ENCODE peak calls at places on chromosomes 12 and 14, in eight cellular contexts. X, L, K, V, F, H, I and W are unnamed samples.

GRCh38 chr12:128848371-128848770 is 4.9 kb upstream of the GLT1D1 start:
- DNase-seq in H (no peak), X (no peak), L (no peak), I (no peak), K (no peak), V (no peak), F (no peak), W (no peak)

GRCh38 chr12:7872565-7873304 is at the start of gene SLC2A14:
- DNase-seq in X (no peak), V (no peak), H (no peak), F (no peak), K (no peak), I (peak), L (peak), W (no peak)

GRCh38 chr12:67827820-67828383 is 161.3 kb upstream of the IFNG-AS1 start:
- DNase-seq in K (peak), F (no peak), L (peak), I (no peak), X (peak), H (peak), V (peak), W (peak)

GRCh38 chr14:63512861-63513260 is 30.3 kb downstream of the PPP2R5E start:
- DNase-seq in X (no peak), V (no peak), H (no peak), F (no peak), L (no peak), I (no peak), K (peak), W (no peak)

GRCh38 chr14:47826809-47827208 is 151.4 kb upstream of the MDGA2 start:
- DNase-seq in I (no peak), L (no peak), X (no peak), K (no peak), F (no peak), V (no peak), H (no peak), W (no peak)

GRCh38 chr12:115149279-115149678 is 465.3 kb upstream of the TBX3 start:
- DNase-seq in F (no peak), H (no peak), I (no peak), X (no peak), V (no peak), K (peak), L (no peak), W (no peak)

GRCh38 chr14:104865069-104865630 is at the start of gene CEP170B:
- DNase-seq in X (no peak), H (peak), F (peak), I (peak), K (peak), V (no peak), L (peak), W (no peak)

GRCh38 chr12:124422142-124422569 is 127.3 kb downstream of the RFLNA start:
- DNase-seq in F (peak), L (no peak), H (peak), I (no peak), V (no peak), X (no peak), K (no peak), W (no peak)

GRCh38 chr12:3296409-3296701 is 194.6 kb upstream of the PRMT8 start:
- DNase-seq in I (no peak), X (no peak), H (no peak), V (no peak), K (no peak), F (no peak), L (no peak), W (no peak)

GRCh38 chr12:1692895-1693294 is 2.0 kb downstream of the ADIPOR2 start:
- DNase-seq in H (no peak), K (no peak), X (no peak), F (no peak), I (no peak), V (no peak), L (no peak), W (no peak)

GRCh38 chr12:82461851-82462250 is 103.5 kb downstream of the METTL25 start:
- DNase-seq in K (peak), H (no peak), I (no peak), F (no peak), X (no peak), V (no peak), L (no peak), W (no peak)

GRCh38 chr12:91818236-91819131 is 327.2 kb downstream of the BTG1 start:
- DNase-seq in F (no peak), L (peak), V (no peak), H (peak), K (no peak), I (no peak), X (no peak), W (no peak)

GRCh38 chr12:101698782-101699347 is 1.4 kb downstream of the CHPT1 start:
- DNase-seq in L (peak), X (no peak), I (no peak), F (no peak), V (no peak), K (peak), H (no peak), W (no peak)

GRCh38 chr12:101884174-101884573 is 6.8 kb downstream of the DRAM1 start:
- DNase-seq in K (no peak), H (no peak), X (no peak), V (no peak), F (no peak), I (no peak), L (no peak), W (no peak)

GRCh38 chr14:24311837-24312615 is 724 bp downstream of the LTB4R start:
- DNase-seq in V (no peak), H (no peak), X (no peak), L (no peak), F (no peak), K (no peak), I (no peak), W (no peak)
- TF ChIP-seq CTCF in V (no peak), H (no peak), X (no peak), L (no peak), F (no peak), K (no peak), I (no peak), W (no peak)

GRCh38 chr14:32458720-32459119 is 129.6 kb downstream of the AKAP6 start:
- DNase-seq in V (no peak), H (no peak), X (no peak), K (no peak), F (no peak), L (no peak), I (no peak), W (no peak)

GRCh38 chr14:32453857-32454810 is 125.0 kb downstream of the AKAP6 start:
- DNase-seq in F (no peak), I (no peak), X (no peak), V (no peak), H (peak), K (peak), L (no peak), W (no peak)

GRCh38 chr14:32460267-32460666 is 131.2 kb downstream of the AKAP6 start:
- DNase-seq in H (no peak), V (no peak), X (no peak), L (no peak), F (no peak), K (no peak), I (no peak), W (no peak)

GRCh38 chr14:32457213-32457920 is 128.3 kb downstream of the AKAP6 start:
- DNase-seq in H (peak), X (peak), K (peak), F (no peak), I (peak), V (no peak), L (peak), W (no peak)
- H3K4me3 ChIP-seq in H (no peak), X (no peak), K (no peak), F (no peak), I (no peak), V (no peak), L (no peak), W (no peak)

GRCh38 chr14:51998348-51998747 is 9.0 kb downstream of the RTRAF start:
- DNase-seq in X (no peak), H (no peak), I (no peak), F (no peak), K (no peak), V (no peak), L (no peak), W (no peak)

GRCh38 chr14:51999084-51999483 is 9.7 kb downstream of the RTRAF start:
- DNase-seq in K (peak), I (no peak), H (no peak), F (no peak), V (no peak), L (peak), X (no peak), W (no peak)

GRCh38 chr14:52000019-52000582 is 10.8 kb downstream of the RTRAF start:
- DNase-seq in L (peak), V (no peak), H (no peak), X (no peak), I (no peak), K (peak), F (no peak), W (no peak)

GRCh38 chr14:51993274-51993673 is 3.9 kb downstream of the RTRAF start:
- DNase-seq in H (no peak), I (no peak), F (no peak), V (no peak), K (no peak), L (no peak), X (no peak), W (no peak)

DNA sequence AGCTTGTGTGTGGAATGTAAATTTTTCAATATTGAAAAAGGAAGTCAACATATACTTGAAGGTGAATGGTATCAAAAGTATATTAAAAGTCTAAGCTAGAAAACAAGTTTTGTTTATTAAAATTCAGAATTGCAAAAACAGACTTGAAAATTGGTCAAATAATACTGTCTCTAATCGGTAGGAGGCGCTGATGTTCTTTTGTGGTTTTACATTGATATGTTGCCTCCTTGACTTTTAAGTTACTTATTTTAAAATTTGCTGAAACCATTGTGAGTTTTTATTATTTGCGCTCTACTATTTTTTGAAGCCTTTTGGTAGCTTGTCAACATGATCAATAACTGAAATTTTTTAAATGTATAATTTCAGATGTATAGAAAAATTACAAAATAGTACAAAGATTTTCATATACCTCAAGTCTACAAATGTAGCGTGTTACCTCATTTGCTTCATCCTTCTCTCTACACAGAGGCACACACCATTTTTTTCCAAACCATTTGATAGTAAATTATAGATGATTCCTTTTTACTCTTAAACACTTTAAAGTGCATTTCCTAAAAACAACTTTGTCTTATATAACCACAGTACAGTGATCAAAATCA is 6.9 kb downstream of the RTRAF start:
- DNase-seq in L (peak), V (no peak), H (peak), K (peak), X (peak), F (no peak), I (peak), W (no peak)
- TF ChIP-seq CTCF in L (peak), V (peak), H (peak), K (peak), X (peak), F (peak), I (peak), W (peak)

DNA sequence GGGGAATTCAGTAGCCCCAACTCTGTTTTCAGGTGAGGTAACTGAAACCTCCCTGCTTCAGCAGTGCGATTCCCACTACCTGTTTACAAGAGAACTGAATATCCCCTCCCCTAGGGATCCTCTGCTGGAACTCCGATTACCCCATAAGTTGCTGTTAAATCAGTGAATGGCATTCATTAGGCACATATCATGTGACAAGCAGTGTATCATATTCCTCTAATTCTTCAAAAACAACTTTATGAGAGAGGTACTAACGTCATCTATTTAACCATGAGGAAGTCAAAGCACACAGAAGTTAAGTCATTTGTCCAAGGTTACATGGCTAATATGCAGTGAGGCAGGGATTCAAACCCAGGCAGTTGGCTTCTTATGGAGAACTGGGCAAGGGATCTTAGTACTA is 44.0 kb upstream of the PCED1B start:
- DNase-seq in V (no peak), K (no peak), X (no peak), L (no peak), F (no peak), I (no peak), H (no peak), W (no peak)
- H3K4me3 ChIP-seq in V (no peak), K (no peak), X (no peak), L (no peak), F (no peak), I (no peak), H (no peak), W (no peak)